ENCODE peak calls at places on chromosomes 7 and 10, in ten cellular contexts. P is suprapubic skin, K is HCT116, G is stomach, C is endothelial cell of umbilical vein, L is transverse colon, H is breast epithelium, S is SK-N-MC, I is upper lobe of left lung, D is GM23338. E is an unnamed sample.

GRCh38 chr7:100369105-100369504 is 4.2 kb upstream of the PILRA start:
- DNase-seq in D (no peak), I (no peak), P (no peak), H (no peak), L (peak; percentile 75), S (no peak), K (no peak), C (no peak), G (peak; percentile 58), E (no peak)

GRCh38 chr7:22452142-22452763 is 47.7 kb downstream of the STEAP1B start:
- DNase-seq in G (peak; percentile 71), C (peak; percentile 51), I (no peak), K (peak; percentile 42), P (no peak), H (peak; percentile 78), S (no peak), L (peak; percentile 75), D (peak; percentile 95), E (peak; percentile 17)

GRCh38 chr7:101288439-101288838 is 33.2 kb downstream of the IFT22 start:
- DNase-seq in P (no peak), G (no peak), C (no peak), D (no peak), K (no peak), H (no peak), S (no peak), I (no peak), L (no peak), E (no peak)

GRCh38 chr7:98175260-98175604 is 36.0 kb upstream of the BHLHA15 start:
- DNase-seq in S (no peak), L (no peak), C (no peak), K (no peak), P (no peak), I (no peak), H (no peak), G (no peak), D (no peak), E (no peak)

GRCh38 chr7:88218836-88219605 is 817 bp downstream of the SRI start:
- DNase-seq in D (peak; percentile 60), K (no peak), S (no peak), G (peak; percentile 60), L (peak; percentile 80), I (peak; percentile 61), C (peak; percentile 65), P (no peak), H (peak; percentile 58), E (no peak)

GRCh38 chr10:34098817-34099567 is 716.1 kb downstream of the PARD3 start:
- DNase-seq in K (no peak), G (no peak), C (no peak), S (no peak), D (no peak), L (no peak), I (no peak), P (no peak), H (no peak), E (no peak)

GRCh38 chr10:70918851-70919530 is 30.6 kb upstream of the PCBD1 start:
- DNase-seq in K (no peak), I (no peak), P (no peak), S (no peak), D (no peak), L (peak; percentile 27), H (no peak), G (no peak), C (no peak), E (no peak)

GRCh38 chr10:77518910-77519274 is 118.7 kb downstream of the KCNMA1 start:
- DNase-seq in D (no peak), P (no peak), I (no peak), K (no peak), L (no peak), C (no peak), G (no peak), S (no peak), H (no peak), E (no peak)

GRCh38 chr7:27346531-27347260 is 104.1 kb downstream of the EVX1 start:
- DNase-seq in K (peak; percentile 12), G (peak; percentile 29), L (peak; percentile 48), D (peak; percentile 33), C (peak; percentile 41), P (no peak), H (no peak), S (no peak), I (no peak), E (peak; percentile 38)

DNA sequence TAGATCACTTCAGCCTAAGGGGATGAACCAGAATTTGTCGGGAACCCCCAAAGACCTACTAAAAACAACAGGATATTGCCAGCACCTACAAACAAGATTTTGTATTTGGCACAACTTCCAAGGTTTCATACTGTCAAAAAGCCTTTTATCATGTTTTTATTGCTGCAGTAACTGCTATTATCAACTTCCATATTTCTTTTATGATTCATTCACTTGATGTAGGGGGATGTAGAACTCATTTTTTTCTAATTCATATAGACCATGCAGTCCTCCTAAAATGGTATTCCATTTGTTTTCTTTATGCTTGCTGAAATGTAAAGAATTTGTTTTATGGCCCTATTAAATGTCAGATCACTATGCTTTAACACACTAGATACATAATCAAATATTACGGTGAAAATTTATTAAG is 30.0 kb upstream of the WNT16 start:
- DNase-seq in L (no peak), H (no peak), C (no peak), D (no peak), I (no peak), G (no peak), P (no peak), K (peak; percentile 91), S (no peak), E (no peak)
- H3K36me3 ChIP-seq in L (no peaks in the 10 kb centered on the region), H (no peaks in the 10 kb centered on the region), C (no peaks in the 10 kb centered on the region), D (no peaks in the 10 kb centered on the region), I (no peaks in the 10 kb centered on the region), G (peaks cover 10% of the 10 kb centered on the region), P (peaks cover 3% of the 10 kb centered on the region), K (peaks cover 2% of the 10 kb centered on the region), S (no peaks in the 10 kb centered on the region), E (no peaks in the 10 kb centered on the region)

DNA sequence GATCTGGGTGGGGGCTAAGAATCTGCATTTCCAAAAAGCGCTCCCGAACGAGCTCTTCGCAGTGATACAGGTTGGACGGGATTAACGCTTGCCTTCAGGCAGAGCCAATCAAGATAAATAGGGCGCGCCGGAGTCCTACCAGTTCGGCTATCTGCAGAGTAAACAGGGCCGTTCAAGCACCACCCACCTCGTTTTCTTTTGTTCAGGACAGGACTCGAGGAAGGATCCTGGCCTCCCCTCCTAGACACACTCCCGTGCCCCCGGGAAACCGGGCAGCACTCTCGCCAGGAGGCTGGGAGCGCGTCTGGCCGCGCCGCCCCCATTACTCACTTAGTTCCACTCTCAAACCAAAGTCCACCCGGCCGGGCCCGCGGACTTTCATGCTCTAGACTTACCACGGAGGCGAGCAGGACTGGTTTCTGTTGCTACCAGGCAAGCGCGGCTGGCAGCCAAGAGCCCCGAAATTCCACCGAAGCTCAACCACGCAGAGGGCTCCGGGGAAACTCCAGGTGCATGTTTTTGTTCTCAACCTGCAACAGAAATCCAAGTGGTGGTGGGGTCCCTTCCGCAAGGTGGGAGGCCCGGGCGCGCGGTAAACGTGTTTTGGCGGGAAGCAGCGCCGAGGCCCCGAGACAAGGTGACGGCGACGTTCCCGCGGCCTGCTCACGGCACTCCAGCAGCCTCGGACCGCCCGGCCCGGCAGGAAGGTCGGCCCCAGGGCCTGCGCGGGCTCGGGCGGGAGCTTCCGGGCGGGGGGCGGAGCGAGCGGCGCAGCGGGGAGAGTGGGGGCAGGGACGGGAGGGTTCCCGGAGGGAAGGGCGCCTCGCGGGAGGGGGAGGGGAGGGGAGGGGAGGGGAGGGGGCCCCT is 12.7 kb downstream of the HNRNPF start:
- DNase-seq in C (peak; percentile 67), D (peak; percentile 83), K (no peak), L (peak; percentile 85), P (peak; percentile 87), I (peak; percentile 96), H (peak; percentile 81), S (no peak), G (peak; percentile 86), E (no peak)
- TF ChIP-seq POLR2AphosphoS5 in C (no peak), D (peak; percentile 66), K (no peak), L (no peak), P (no peak), I (peak; percentile 67), H (peak; percentile 34), S (no peak), G (peak; percentile 51), E (no peak)

DNA sequence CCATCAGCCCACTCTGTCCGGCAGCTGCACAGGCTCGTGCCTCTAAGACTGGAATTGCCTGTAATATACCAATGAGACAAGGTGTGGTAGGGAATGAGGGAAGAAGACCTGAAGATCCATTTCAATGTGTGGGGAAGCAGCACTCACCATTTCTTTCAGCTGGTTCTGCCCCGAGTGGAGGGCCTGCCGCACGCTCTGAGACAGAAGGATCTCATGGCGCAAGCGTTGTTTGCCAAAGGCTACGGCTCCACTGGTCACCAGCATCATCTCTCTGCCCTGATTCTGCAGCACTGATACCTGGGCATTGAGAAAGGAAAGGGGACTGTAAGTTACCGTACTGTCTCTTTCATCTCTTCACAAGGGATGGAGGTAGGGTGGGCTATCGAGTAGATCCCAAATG is 19.4 kb downstream of the ALDH18A1 start:
- DNase-seq in G (no peak), I (no peak), S (no peak), H (no peak), K (no peak), P (no peak), D (no peak), L (no peak), C (no peak), E (no peak)
- H3K36me3 ChIP-seq in G (peaks cover 98% of the 10 kb centered on the region), I (peaks cover 29% of the 10 kb centered on the region), S (peaks cover 34% of the 10 kb centered on the region), H (no peaks in the 10 kb centered on the region), K (peaks cover 29% of the 10 kb centered on the region), P (peaks cover 89% of the 10 kb centered on the region), D (peaks cover 71% of the 10 kb centered on the region), L (peaks cover 67% of the 10 kb centered on the region), C (peaks cover 24% of the 10 kb centered on the region), E (peaks cover 17% of the 10 kb centered on the region)

GRCh38 chr7:44460325-44460724 is 30.1 kb downstream of the NUDCD3 start:
- DNase-seq in C (no peak), G (no peak), L (peak; percentile 19), S (no peak), K (no peak), P (no peak), H (no peak), I (no peak), D (no peak), E (no peak)
- TF ChIP-seq POLR2AphosphoS5 in C (no peak), G (no peak), L (no peak), S (no peak), K (no peak), P (no peak), H (no peak), I (no peak), D (no peak), E (no peak)

GRCh38 chr7:2202361-2202761 is 30.4 kb downstream of the MAD1L1 start:
- DNase-seq in C (no peak), G (no peak), S (no peak), L (no peak), H (peak; percentile 19), P (no peak), D (peak; percentile 23), I (peak; percentile 32), K (no peak), E (no peak)
- H3K36me3 ChIP-seq in C (no peaks in the 10 kb centered on the region), G (peaks cover 42% of the 10 kb centered on the region), S (peaks cover 4% of the 10 kb centered on the region), L (no peaks in the 10 kb centered on the region), H (no peaks in the 10 kb centered on the region), P (peaks cover 31% of the 10 kb centered on the region), D (no peaks in the 10 kb centered on the region), I (peaks cover 9% of the 10 kb centered on the region), K (peaks cover 5% of the 10 kb centered on the region), E (no peaks in the 10 kb centered on the region)

E was measured in Panc1.